ENCODE peak calls at places on chromosomes 4 and X, in ten cellular contexts. X, I, C, L, J, O, P, V, U and A are unnamed samples.
A peak's percentile ranks its signal among the peaks of the same experiment; 100 is the strongest.

GRCh38 chrX:45191383-45191782 is 9.3 kb downstream of the DIPK2B start:
- DNase-seq in X (no peak), I (no peak), C (no peak), L (no peak), J (no peak), O (no peak), P (no peak), V (no peak), U (no peak), A (no peak)

GRCh38 chr4:3709846-3710441 is 56.2 kb upstream of the ADRA2C start:
- DNase-seq in X (no peak), I (no peak), C (peak; percentile 18), L (no peak), J (no peak), O (no peak), P (no peak), V (no peak), U (no peak), A (no peak)

GRCh38 chr4:123488916-123489315 is 92.3 kb downstream of the SPRY1 start:
- DNase-seq in X (no peak), I (no peak), C (peak; percentile 12), L (no peak), J (no peak), O (no peak), P (no peak), V (no peak), U (no peak), A (peak; percentile 92)

GRCh38 chrX:18994713-18995112 is 10.8 kb upstream of the PHKA2 start:
- DNase-seq in X (no peak), I (no peak), C (peak; percentile 66), L (no peak), J (no peak), O (no peak), P (no peak), V (no peak), U (no peak), A (peak; percentile 85)

GRCh38 chrX:130108647-130109428 is 1.5 kb downstream of the ELF4 start:
- DNase-seq in X (peak; percentile 14), I (peak; percentile 75), C (no peak), L (no peak), J (no peak), O (no peak), P (no peak), V (no peak), U (peak; percentile 51), A (peak; percentile 40)

GRCh38 chrX:74179936-74180454 is 124.0 kb upstream of the ZCCHC13 start:
- DNase-seq in X (no peak), I (no peak), C (peak; percentile 36), L (no peak), J (no peak), O (no peak), P (no peak), V (no peak), U (no peak), A (no peak)

GRCh38 chr4:155173371-155173770 is 35.1 kb upstream of the NPY2R start:
- DNase-seq in X (no peak), I (no peak), C (no peak), L (no peak), J (no peak), O (no peak), P (no peak), V (no peak), U (no peak), A (peak; percentile 73)

GRCh38 chr4:118762753-118763477 is 73.0 kb downstream of the SEC24D start:
- DNase-seq in X (no peak), I (no peak), C (peak; percentile 52), L (no peak), J (no peak), O (no peak), P (no peak), V (no peak), U (no peak), A (peak; percentile 84)

GRCh38 chrX:130789793-130790192 is 113.2 kb downstream of the ENOX2 start:
- DNase-seq in X (no peak), I (no peak), C (no peak), L (no peak), J (no peak), O (no peak), P (no peak), V (no peak), U (no peak), A (no peak)

GRCh38 chr4:20418865-20419451 is 167.3 kb downstream of the SLIT2 start:
- DNase-seq in X (no peak), I (peak; percentile 40), C (peak; percentile 78), L (no peak), J (no peak), O (no peak), P (no peak), V (no peak), U (no peak), A (peak; percentile 86)

GRCh38 chr4:63302078-63302477 is 1107.2 kb downstream of the TECRL start:
- DNase-seq in X (no peak), I (no peak), C (no peak), L (no peak), J (no peak), O (no peak), P (no peak), V (no peak), U (no peak), A (no peak)

GRCh38 chr4:60737858-60738257 is 462.3 kb upstream of the ADGRL3 start:
- DNase-seq in X (no peak), I (no peak), C (peak; percentile 64), L (no peak), J (no peak), O (no peak), P (no peak), V (no peak), U (no peak), A (peak; percentile 45)

GRCh38 chrX:72306851-72307645 is 1.3 kb upstream of the CITED1 start:
- DNase-seq in X (peak; percentile 51), I (peak; percentile 69), C (peak; percentile 66), L (peak; percentile 30), J (no peak), O (peak; percentile 4), P (no peak), V (peak; percentile 18), U (peak; percentile 49), A (peak; percentile 71)

GRCh38 chr4:78058591-78059523 is 1.7 kb downstream of the FRAS1 start:
- DNase-seq in X (peak; percentile 71), I (peak; percentile 36), C (no peak), L (peak; percentile 20), J (no peak), O (peak; percentile 2), P (no peak), V (peak; percentile 3), U (no peak), A (peak; percentile 22)

GRCh38 chr4:81565137-81565870 is 93.6 kb upstream of the RASGEF1B start:
- DNase-seq in X (no peak), I (no peak), C (peak; percentile 12), L (peak; percentile 55), J (no peak), O (peak; percentile 16), P (no peak), V (no peak), U (peak; percentile 87), A (peak; percentile 47)

GRCh38 chr4:165288639-165289428 is 38.6 kb upstream of the MSMO1 start:
- DNase-seq in X (no peak), I (no peak), C (peak; percentile 91), L (no peak), J (no peak), O (no peak), P (no peak), V (no peak), U (no peak), A (peak; percentile 83)

GRCh38 chrX:140467211-140467610 is 37.7 kb downstream of the SOX3 start:
- DNase-seq in X (no peak), I (no peak), C (no peak), L (no peak), J (no peak), O (no peak), P (no peak), V (no peak), U (no peak), A (no peak)

GRCh38 chr4:99447079-99447478 is 11.9 kb upstream of the ADH7 start:
- DNase-seq in X (no peak), I (no peak), C (peak; percentile 61), L (no peak), J (no peak), O (no peak), P (no peak), V (no peak), U (no peak), A (peak; percentile 80)

GRCh38 chrX:12917753-12918152 is 11.3 kb downstream of the TLR8 start:
- DNase-seq in X (no peak), I (no peak), C (no peak), L (no peak), J (no peak), O (no peak), P (no peak), V (no peak), U (no peak), A (no peak)

GRCh38 chr4:185504098-185505047 is 30.9 kb downstream of the PDLIM3 start:
- DNase-seq in X (no peak), I (no peak), C (peak; percentile 88), L (no peak), J (no peak), O (peak; percentile 28), P (no peak), V (no peak), U (peak; percentile 74), A (peak; percentile 83)